ENCODE peak calls at places on chromosomes 16 and 17, in ten cellular contexts. One of them, this sample, is unnamed.

GRCh38 chr16:8355714-8356113 is 234.6 kb downstream of the TMEM114 start:
- DNase-seq in GM10248: no peak
- DNase-seq in cardiac fibroblast: no peak
- DNase-seq in PC-3: no peak
- DNase-seq in hypothalamus: no peak
- DNase-seq in CD8-positive, alpha-beta T cell: no peak
- DNase-seq in stimulated activated CD8-positive, alpha-beta memory T cell treated with anti-CD3 and anti-CD28 coated beads, Interleukin-7, amount 100 ng/mL, for 1 hour: no peak
- DNase-seq in caudate nucleus: no peak
- DNase-seq in neuronal stem cell: no peak
- DNase-seq in NCI-H748 treated with DMSO at 0.1 percent for 48 hours: peak; percentile 14
- DNase-seq in this sample: no peak

GRCh38 chr16:77496934-77497333 is 62.1 kb upstream of the ADAMTS18 start:
- DNase-seq in neuronal stem cell: no peak
- DNase-seq in stimulated activated CD8-positive, alpha-beta memory T cell treated with anti-CD3 and anti-CD28 coated beads, Interleukin-7, amount 100 ng/mL, for 1 hour: no peak
- DNase-seq in NCI-H748 treated with DMSO at 0.1 percent for 48 hours: no peak
- DNase-seq in CD8-positive, alpha-beta T cell: no peak
- DNase-seq in caudate nucleus: no peak
- DNase-seq in hypothalamus: no peak
- DNase-seq in GM10248: no peak
- DNase-seq in PC-3: no peak
- DNase-seq in cardiac fibroblast: no peak
- DNase-seq in this sample: no peak

GRCh38 chr17:16282522-16282921 is 65.5 kb downstream of the PIGL start:
- DNase-seq in PC-3: peak; percentile 94
- DNase-seq in neuronal stem cell: no peak
- DNase-seq in stimulated activated CD8-positive, alpha-beta memory T cell treated with anti-CD3 and anti-CD28 coated beads, Interleukin-7, amount 100 ng/mL, for 1 hour: no peak
- DNase-seq in NCI-H748 treated with DMSO at 0.1 percent for 48 hours: no peak
- DNase-seq in caudate nucleus: no peak
- DNase-seq in hypothalamus: no peak
- DNase-seq in CD8-positive, alpha-beta T cell: no peak
- DNase-seq in GM10248: no peak
- DNase-seq in cardiac fibroblast: peak; percentile 71
- DNase-seq in this sample: peak; percentile 89

GRCh38 chr17:3639981-3640596 is 3.5 kb downstream of the CTNS start:
- DNase-seq in GM10248: no peak
- DNase-seq in CD8-positive, alpha-beta T cell: no peak
- DNase-seq in stimulated activated CD8-positive, alpha-beta memory T cell treated with anti-CD3 and anti-CD28 coated beads, Interleukin-7, amount 100 ng/mL, for 1 hour: no peak
- DNase-seq in hypothalamus: no peak
- DNase-seq in NCI-H748 treated with DMSO at 0.1 percent for 48 hours: no peak
- DNase-seq in cardiac fibroblast: peak; percentile 78
- DNase-seq in PC-3: no peak
- DNase-seq in neuronal stem cell: no peak
- DNase-seq in caudate nucleus: no peak
- DNase-seq in this sample: peak; percentile 53

GRCh38 chr16:8644513-8645140 is 23.1 kb downstream of the METTL22 start:
- DNase-seq in caudate nucleus: no peak
- DNase-seq in GM10248: no peak
- DNase-seq in cardiac fibroblast: no peak
- DNase-seq in NCI-H748 treated with DMSO at 0.1 percent for 48 hours: no peak
- DNase-seq in PC-3: no peak
- DNase-seq in neuronal stem cell: no peak
- DNase-seq in stimulated activated CD8-positive, alpha-beta memory T cell treated with anti-CD3 and anti-CD28 coated beads, Interleukin-7, amount 100 ng/mL, for 1 hour: no peak
- DNase-seq in hypothalamus: no peak
- DNase-seq in CD8-positive, alpha-beta T cell: peak; percentile 11
- DNase-seq in this sample: no peak

GRCh38 chr16:24635900-24636610 is 93.4 kb upstream of the TNRC6A start:
- DNase-seq in CD8-positive, alpha-beta T cell: no peak
- DNase-seq in cardiac fibroblast: peak; percentile 98
- DNase-seq in GM10248: no peak
- DNase-seq in NCI-H748 treated with DMSO at 0.1 percent for 48 hours: no peak
- DNase-seq in stimulated activated CD8-positive, alpha-beta memory T cell treated with anti-CD3 and anti-CD28 coated beads, Interleukin-7, amount 100 ng/mL, for 1 hour: no peak
- DNase-seq in hypothalamus: peak; percentile 4
- DNase-seq in caudate nucleus: no peak
- DNase-seq in PC-3: peak; percentile 88
- DNase-seq in neuronal stem cell: no peak
- DNase-seq in this sample: peak; percentile 93

GRCh38 chr17:47844814-47845453 is 3.9 kb upstream of the SCRN2 start:
- DNase-seq in stimulated activated CD8-positive, alpha-beta memory T cell treated with anti-CD3 and anti-CD28 coated beads, Interleukin-7, amount 100 ng/mL, for 1 hour: no peak
- DNase-seq in cardiac fibroblast: peak; percentile 46
- DNase-seq in PC-3: peak; percentile 41
- DNase-seq in GM10248: no peak
- DNase-seq in NCI-H748 treated with DMSO at 0.1 percent for 48 hours: no peak
- DNase-seq in CD8-positive, alpha-beta T cell: no peak
- DNase-seq in caudate nucleus: no peak
- DNase-seq in hypothalamus: no peak
- DNase-seq in neuronal stem cell: no peak
- DNase-seq in this sample: peak; percentile 70

GRCh38 chr16:46789499-46790414 is 41.2 kb downstream of the C16orf87 start:
- DNase-seq in neuronal stem cell: peak; percentile 61
- DNase-seq in PC-3: peak; percentile 43
- DNase-seq in stimulated activated CD8-positive, alpha-beta memory T cell treated with anti-CD3 and anti-CD28 coated beads, Interleukin-7, amount 100 ng/mL, for 1 hour: peak; percentile 54
- DNase-seq in hypothalamus: peak; percentile 22
- DNase-seq in CD8-positive, alpha-beta T cell: peak; percentile 74
- DNase-seq in NCI-H748 treated with DMSO at 0.1 percent for 48 hours: peak; percentile 40
- DNase-seq in cardiac fibroblast: peak; percentile 67
- DNase-seq in caudate nucleus: peak; percentile 43
- DNase-seq in GM10248: peak; percentile 87
- DNase-seq in this sample: peak; percentile 51

GRCh38 chr17:79777166-79777843 is 643 bp upstream of the CBX2 start:
- DNase-seq in NCI-H748 treated with DMSO at 0.1 percent for 48 hours: peak; percentile 27
- DNase-seq in stimulated activated CD8-positive, alpha-beta memory T cell treated with anti-CD3 and anti-CD28 coated beads, Interleukin-7, amount 100 ng/mL, for 1 hour: no peak
- DNase-seq in GM10248: peak; percentile 57
- DNase-seq in PC-3: peak; percentile 82
- DNase-seq in CD8-positive, alpha-beta T cell: no peak
- DNase-seq in neuronal stem cell: peak; percentile 77
- DNase-seq in cardiac fibroblast: peak; percentile 66
- DNase-seq in caudate nucleus: no peak
- DNase-seq in hypothalamus: no peak
- DNase-seq in this sample: peak; percentile 29

GRCh38 chr17:55005520-55005919 is 37.0 kb downstream of the STXBP4 start:
- DNase-seq in neuronal stem cell: no peak
- DNase-seq in CD8-positive, alpha-beta T cell: no peak
- DNase-seq in hypothalamus: no peak
- DNase-seq in cardiac fibroblast: peak; percentile 17
- DNase-seq in caudate nucleus: no peak
- DNase-seq in NCI-H748 treated with DMSO at 0.1 percent for 48 hours: no peak
- DNase-seq in GM10248: peak; percentile 15
- DNase-seq in stimulated activated CD8-positive, alpha-beta memory T cell treated with anti-CD3 and anti-CD28 coated beads, Interleukin-7, amount 100 ng/mL, for 1 hour: no peak
- DNase-seq in PC-3: peak; percentile 69
- DNase-seq in this sample: peak; percentile 31

GRCh38 chr17:13601776-13602551 is at the start of gene HS3ST3A1:
- DNase-seq in cardiac fibroblast: peak; percentile 83
- DNase-seq in CD8-positive, alpha-beta T cell: no peak
- DNase-seq in caudate nucleus: no peak
- DNase-seq in stimulated activated CD8-positive, alpha-beta memory T cell treated with anti-CD3 and anti-CD28 coated beads, Interleukin-7, amount 100 ng/mL, for 1 hour: no peak
- DNase-seq in neuronal stem cell: peak; percentile 85
- DNase-seq in NCI-H748 treated with DMSO at 0.1 percent for 48 hours: peak; percentile 9
- DNase-seq in GM10248: no peak
- DNase-seq in PC-3: peak; percentile 84
- DNase-seq in hypothalamus: no peak
- DNase-seq in this sample: peak; percentile 84

GRCh38 chr16:89720520-89720858 is 209 bp downstream of the VPS9D1 start:
- DNase-seq in caudate nucleus: no peak
- DNase-seq in neuronal stem cell: peak; percentile 63
- DNase-seq in PC-3: peak; percentile 42
- DNase-seq in hypothalamus: no peak
- DNase-seq in cardiac fibroblast: no peak
- DNase-seq in CD8-positive, alpha-beta T cell: no peak
- DNase-seq in stimulated activated CD8-positive, alpha-beta memory T cell treated with anti-CD3 and anti-CD28 coated beads, Interleukin-7, amount 100 ng/mL, for 1 hour: no peak
- DNase-seq in NCI-H748 treated with DMSO at 0.1 percent for 48 hours: no peak
- DNase-seq in GM10248: no peak
- DNase-seq in this sample: peak; percentile 32

GRCh38 chr17:32103476-32104113 is 38.7 kb upstream of the RHOT1 start:
- DNase-seq in hypothalamus: no peak
- DNase-seq in caudate nucleus: no peak
- DNase-seq in stimulated activated CD8-positive, alpha-beta memory T cell treated with anti-CD3 and anti-CD28 coated beads, Interleukin-7, amount 100 ng/mL, for 1 hour: no peak
- DNase-seq in CD8-positive, alpha-beta T cell: no peak
- DNase-seq in neuronal stem cell: no peak
- DNase-seq in NCI-H748 treated with DMSO at 0.1 percent for 48 hours: no peak
- DNase-seq in PC-3: no peak
- DNase-seq in GM10248: no peak
- DNase-seq in cardiac fibroblast: peak; percentile 69
- DNase-seq in this sample: no peak

GRCh38 chr17:1605681-1606351 is 22.8 kb downstream of the SLC43A2 start:
- DNase-seq in caudate nucleus: no peak
- DNase-seq in GM10248: no peak
- DNase-seq in neuronal stem cell: no peak
- DNase-seq in CD8-positive, alpha-beta T cell: no peak
- DNase-seq in cardiac fibroblast: no peak
- DNase-seq in NCI-H748 treated with DMSO at 0.1 percent for 48 hours: no peak
- DNase-seq in PC-3: no peak
- DNase-seq in stimulated activated CD8-positive, alpha-beta memory T cell treated with anti-CD3 and anti-CD28 coated beads, Interleukin-7, amount 100 ng/mL, for 1 hour: no peak
- DNase-seq in hypothalamus: no peak
- DNase-seq in this sample: no peak

GRCh38 chr16:4116328-4117249 is at the start of gene ADCY9:
- DNase-seq in CD8-positive, alpha-beta T cell: peak; percentile 76
- DNase-seq in GM10248: peak; percentile 92
- DNase-seq in cardiac fibroblast: peak; percentile 81
- DNase-seq in caudate nucleus: peak; percentile 32
- DNase-seq in NCI-H748 treated with DMSO at 0.1 percent for 48 hours: no peak
- DNase-seq in PC-3: peak; percentile 66
- DNase-seq in neuronal stem cell: peak; percentile 85
- DNase-seq in stimulated activated CD8-positive, alpha-beta memory T cell treated with anti-CD3 and anti-CD28 coated beads, Interleukin-7, amount 100 ng/mL, for 1 hour: peak; percentile 52
- DNase-seq in hypothalamus: peak; percentile 15
- DNase-seq in this sample: peak; percentile 58

GRCh38 chr16:21157632-21158031 is 842 bp upstream of the LDAF1 start:
- DNase-seq in NCI-H748 treated with DMSO at 0.1 percent for 48 hours: no peak
- DNase-seq in PC-3: no peak
- DNase-seq in GM10248: no peak
- DNase-seq in cardiac fibroblast: no peak
- DNase-seq in hypothalamus: no peak
- DNase-seq in caudate nucleus: no peak
- DNase-seq in neuronal stem cell: no peak
- DNase-seq in stimulated activated CD8-positive, alpha-beta memory T cell treated with anti-CD3 and anti-CD28 coated beads, Interleukin-7, amount 100 ng/mL, for 1 hour: no peak
- DNase-seq in CD8-positive, alpha-beta T cell: no peak
- DNase-seq in this sample: no peak